ENCODE peak calls at places on chromosomes 12 and 14, in four cellular contexts. M, D, P and R are unnamed samples.

GRCh38 chr12:88546851-88547250 is 33.4 kb downstream of the KITLG start:
- DNase-seq in M (no peak), D (no peak), P (no peak), R (no peak)

GRCh38 chr12:21881950-21882349 is 59.3 kb downstream of the ABCC9 start:
- DNase-seq in M (no peak), D (no peak), P (no peak), R (no peak)

GRCh38 chr12:120775862-120776552 is 50.4 kb downstream of the ACADS start:
- DNase-seq in M (no peak), D (no peak), P (no peak), R (no peak)

GRCh38 chr12:25197608-25198007 is 2.6 kb downstream of the ETFRF1 start:
- DNase-seq in M (no peak), D (no peak), P (no peak), R (no peak)

GRCh38 chr12:93231938-93232337 is 145.8 kb upstream of the NUDT4 start:
- DNase-seq in M (no peak), D (no peak), P (no peak), R (no peak)

GRCh38 chr12:56931474-56931978 is 2.7 kb downstream of the SDR9C7 start:
- DNase-seq in M (no peak), D (no peak), P (peak), R (no peak)

GRCh38 chr12:120759591-120760348 is 34.1 kb downstream of the ACADS start:
- DNase-seq in M (no peak), D (no peak), P (no peak), R (no peak)

GRCh38 chr14:68309631-68310030 is 483.2 kb downstream of the ZFP36L1 start:
- DNase-seq in M (no peak), D (no peak), P (no peak), R (no peak)

GRCh38 chr12:14723763-14724162 is 27.4 kb upstream of the GUCY2C start:
- DNase-seq in M (peak), D (no peak), P (peak), R (peak)

GRCh38 chr14:84575681-84576080 is 954.3 kb upstream of the FLRT2 start:
- DNase-seq in M (no peak), D (no peak), P (no peak), R (no peak)

GRCh38 chr12:96774501-96775256 is 132.4 kb upstream of the NEDD1 start:
- DNase-seq in M (no peak), D (no peak), P (no peak), R (no peak)

GRCh38 chr14:30277268-30277667 is 281.7 kb upstream of the G2E3 start:
- DNase-seq in M (no peak), D (no peak), P (no peak), R (no peak)

GRCh38 chr12:131402781-131403396 is 308.0 kb upstream of the SFSWAP start:
- DNase-seq in M (no peak), D (no peak), P (no peak), R (no peak)

GRCh38 chr12:76284816-76285750 is 63.1 kb downstream of the BBS10 start:
- DNase-seq in M (no peak), D (no peak), P (no peak), R (no peak)

GRCh38 chr14:76584271-76584702 is 177.0 kb upstream of the VASH1 start:
- DNase-seq in M (no peak), D (peak), P (no peak), R (no peak)

GRCh38 chr14:75711796-75712211 is 50.8 kb downstream of the TTLL5 start:
- DNase-seq in M (no peak), D (no peak), P (peak), R (no peak)

GRCh38 chr12:85422766-85423165 is 142.7 kb downstream of the ALX1 start:
- DNase-seq in M (no peak), D (no peak), P (no peak), R (no peak)

GRCh38 chr14:98555440-98555839 is 716.6 kb downstream of the BCL11B start:
- DNase-seq in M (no peak), D (no peak), P (no peak), R (no peak)

GRCh38 chr14:57533214-57533613 is 39.6 kb upstream of the CCDC198 start:
- DNase-seq in M (no peak), D (no peak), P (peak), R (no peak)

GRCh38 chr14:90625445-90625844 is 190.8 kb downstream of the TTC7B start:
- DNase-seq in M (no peak), D (no peak), P (no peak), R (no peak)

GRCh38 chr12:113299619-113300237 is 35.2 kb downstream of the SLC8B1 start:
- DNase-seq in M (no peak), D (peak), P (peak), R (no peak)

GRCh38 chr14:75446447-75446846 is 18.6 kb downstream of the JDP2 start:
- DNase-seq in M (no peak), D (no peak), P (no peak), R (no peak)

GRCh38 chr14:64804754-64805260 is 74.9 kb downstream of the SPTB start:
- DNase-seq in M (no peak), D (no peak), P (no peak), R (no peak)

GRCh38 chr12:220946-221550 is 7.1 kb upstream of the SLC6A12 start:
- DNase-seq in M (no peak), D (no peak), P (no peak), R (no peak)

GRCh38 chr12:221736-222135 is 7.8 kb upstream of the SLC6A12 start:
- DNase-seq in M (no peak), D (no peak), P (no peak), R (no peak)

GRCh38 chr12:218728-219590 is 5.0 kb upstream of the SLC6A12 start:
- DNase-seq in M (no peak), D (no peak), P (no peak), R (no peak)

GRCh38 chr12:218221-218620 is 4.3 kb upstream of the SLC6A12 start:
- DNase-seq in M (no peak), D (no peak), P (no peak), R (no peak)

GRCh38 chr12:219891-220352 is 6.0 kb upstream of the SLC6A12 start:
- DNase-seq in M (peak), D (peak), P (peak), R (no peak)
- TF ChIP-seq CTCF in M (peak), D (peak), P (peak), R (peak)

GRCh38 chr12:79547735-79548347 is 142.9 kb downstream of the PAWR start:
- DNase-seq in M (no peak), D (peak), P (peak), R (no peak)
- TF ChIP-seq CTCF in M (peak), D (peak), P (peak), R (peak)

GRCh38 chr12:51419473-51420228 is 5.0 kb upstream of the SLC4A8 start:
- DNase-seq in M (no peak), D (no peak), P (no peak), R (no peak)
- TF ChIP-seq CTCF in M (no peak), D (no peak), P (peak), R (no peak)

DNA sequence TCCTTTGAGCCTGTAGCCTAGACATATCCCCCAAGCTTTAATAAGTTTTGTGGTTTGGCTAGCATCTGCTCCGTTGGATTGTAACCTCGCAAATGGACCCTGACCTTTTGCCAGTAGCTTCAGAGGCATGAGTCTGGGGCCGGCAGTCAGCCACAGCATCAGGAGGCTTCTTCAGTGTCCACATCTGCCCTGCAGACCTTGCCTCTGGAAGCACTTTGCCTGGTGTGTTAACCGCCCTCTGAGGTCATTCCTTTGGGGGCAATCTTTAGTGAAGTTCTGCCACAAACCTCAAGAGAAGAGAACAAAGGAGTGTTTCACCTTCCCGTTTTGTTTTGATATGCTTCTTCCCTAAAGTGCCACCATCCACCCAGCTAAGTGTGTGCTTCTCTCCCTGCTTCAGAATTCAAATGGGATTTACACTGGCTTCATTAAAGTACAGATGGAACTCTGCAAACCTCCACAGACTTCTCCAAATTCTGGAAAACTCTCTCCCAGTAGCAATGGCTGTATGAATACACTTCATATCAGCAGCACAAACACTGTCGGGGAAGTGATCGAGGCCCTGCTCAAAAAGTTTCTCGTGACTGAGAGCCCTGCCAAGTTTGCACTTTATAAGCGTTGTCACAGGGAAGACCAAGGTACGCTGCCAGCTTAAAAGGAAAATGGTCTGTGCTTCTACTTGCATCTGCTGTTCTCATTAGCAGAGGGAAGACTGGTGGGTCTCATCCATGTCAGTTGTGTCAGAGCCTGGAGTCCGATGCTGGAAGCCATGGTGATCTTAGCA is 71.2 kb downstream of the GNS start:
- DNase-seq in M (no peak), D (no peak), P (no peak), R (no peak)
- TF ChIP-seq CTCF in M (no peak), D (no peak), P (no peak), R (no peak)

DNA sequence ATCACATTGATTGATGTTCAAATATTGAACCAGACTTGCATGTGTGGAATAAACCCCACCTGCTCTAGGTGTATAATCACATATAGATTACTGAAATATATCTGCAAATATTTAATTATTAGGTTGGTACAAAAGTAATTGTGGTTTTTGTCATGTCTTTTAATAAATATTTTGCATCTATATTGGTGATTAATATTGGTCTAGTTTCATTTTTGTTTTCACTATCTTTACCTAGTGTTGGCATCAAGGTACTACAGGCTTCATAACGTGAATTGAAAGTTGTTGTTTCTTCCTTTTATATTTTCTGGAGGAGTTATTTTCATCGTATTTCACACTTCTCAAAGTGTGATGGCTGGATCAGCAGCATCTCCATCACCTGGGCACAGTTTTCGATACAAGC is 740.0 kb upstream of the TMEM132C start:
- DNase-seq in M (no peak), D (no peak), P (no peak), R (no peak)
- TF ChIP-seq CTCF in M (no peak), D (peak), P (no peak), R (no peak)

GRCh38 chr14:50667491-50668007 is 557 bp downstream of the SAV1 start:
- DNase-seq in M (peak), D (no peak), P (peak), R (no peak)
- TF ChIP-seq CTCF in M (no peak), D (no peak), P (no peak), R (no peak)